ENCODE peak calls at places on chromosome 12, in ten cellular contexts. F is cardiac muscle cell, A is neural progenitor cell, X is NB4, K is stomach, J is endodermal cell, W is colonic mucosa, O is body of pancreas, I is lower lobe of right lung, V is neuronal stem cell. U is an unnamed sample.

GRCh38 chr12:100794441-100795192 is at the start of gene ANO4:
- DNase-seq in V (no peak), A (peak; percentile 39), X (no peak), I (no peak), J (peak; percentile 68), O (no peak), F (peak; percentile 36), K (no peak), W (no peak), U (no peak)

GRCh38 chr12:115660211-115660805 is 617.2 kb downstream of the MED13L start:
- DNase-seq in V (no peak), X (no peak), O (no peak), W (peak; percentile 66), K (peak; percentile 31), A (no peak), J (no peak), F (peak; percentile 69), I (no peak), U (no peak)

GRCh38 chr12:5262450-5262849 is 169.5 kb upstream of the NTF3 start:
- DNase-seq in O (no peak), V (no peak), X (no peak), W (no peak), F (peak; percentile 1), J (no peak), K (no peak), A (no peak), I (no peak), U (no peak)

GRCh38 chr12:62006076-62006732 is 254.0 kb upstream of the USP15 start:
- DNase-seq in F (peak; percentile 53), I (no peak), O (peak; percentile 21), J (peak; percentile 69), W (no peak), A (peak; percentile 56), K (no peak), V (peak; percentile 32), X (peak; percentile 55), U (no peak)

GRCh38 chr12:120286768-120287490 is 4.8 kb downstream of the RNU4-2 start:
- DNase-seq in F (no peak), O (no peak), X (no peak), A (no peak), W (no peak), V (no peak), K (no peak), J (peak; percentile 56), I (no peak), U (no peak)

GRCh38 chr12:47811581-47812484 is 7.9 kb downstream of the HDAC7 start:
- DNase-seq in I (no peak), W (no peak), A (no peak), O (no peak), J (no peak), K (no peak), X (peak; percentile 43), V (no peak), F (peak; percentile 86), U (no peak)

GRCh38 chr12:67910360-67911292 is 78.6 kb upstream of the IFNG-AS1 start:
- DNase-seq in A (no peak), X (no peak), F (peak; percentile 66), J (no peak), K (no peak), O (no peak), I (no peak), W (no peak), V (no peak), U (no peak)

GRCh38 chr12:29427964-29428363 is 47.0 kb upstream of the ERGIC2 start:
- DNase-seq in W (no peak), I (no peak), K (no peak), O (no peak), A (peak; percentile 23), X (peak; percentile 95), F (peak; percentile 60), V (no peak), J (peak; percentile 55), U (no peak)

GRCh38 chr12:53452159-53453077 is 516 bp downstream of the PCBP2 start:
- DNase-seq in F (peak; percentile 94), J (peak; percentile 96), V (peak; percentile 92), X (peak; percentile 94), A (peak; percentile 95), I (peak; percentile 91), K (peak; percentile 86), O (peak; percentile 87), W (peak; percentile 85), U (peak; percentile 91)

GRCh38 chr12:53454710-53455109 is 2.8 kb downstream of the PCBP2 start:
- DNase-seq in O (no peak), F (no peak), A (peak; percentile 28), J (no peak), I (no peak), K (no peak), X (no peak), V (no peak), W (no peak), U (no peak)

GRCh38 chr12:53451661-53452158 is at the start of gene PCBP2:
- DNase-seq in F (peak; percentile 100), X (peak; percentile 100), K (peak; percentile 97), I (peak; percentile 98), A (peak; percentile 100), V (peak; percentile 99), W (peak; percentile 97), J (peak; percentile 100), O (peak; percentile 99), U (peak; percentile 99)

GRCh38 chr12:53456654-53457366 is 4.9 kb downstream of the PCBP2 start:
- DNase-seq in J (no peak), W (no peak), I (no peak), A (no peak), V (no peak), K (no peak), F (no peak), X (no peak), O (no peak), U (no peak)

DNA sequence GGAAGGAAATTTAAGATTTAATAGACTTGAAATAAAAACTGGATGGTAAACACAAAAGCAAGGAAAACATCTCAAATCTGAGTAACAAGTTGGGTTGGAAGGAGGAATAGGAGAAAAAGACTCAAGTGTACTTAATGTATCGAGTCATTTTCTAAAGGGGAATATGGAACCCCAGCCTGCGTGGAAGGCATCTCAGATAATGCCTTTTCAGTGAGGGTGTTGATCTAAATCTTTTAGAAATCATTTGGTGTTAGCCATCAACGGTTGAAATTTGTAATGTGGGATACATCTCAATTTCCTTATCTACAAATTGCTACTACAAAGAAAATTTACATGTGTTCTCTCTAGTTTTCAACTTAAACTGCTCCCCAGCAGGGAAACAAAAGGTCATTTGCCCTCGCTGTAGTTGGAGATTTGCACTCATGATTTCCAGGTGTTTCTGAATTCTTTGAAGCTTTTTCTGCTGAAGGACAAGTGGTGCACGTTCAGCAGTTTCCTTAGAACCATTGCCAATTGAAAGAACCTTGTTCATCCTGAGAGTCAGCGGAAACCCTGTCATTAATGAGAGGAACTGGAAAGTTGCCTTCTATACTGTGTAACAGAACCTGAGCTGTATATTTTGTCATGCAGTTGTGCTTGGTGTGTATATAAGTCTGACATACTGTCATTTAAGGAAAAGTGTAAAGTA is 2.2 kb downstream of the PCBP2 start:
- DNase-seq in F (no peak), X (no peak), A (no peak), W (no peak), J (no peak), O (no peak), I (no peak), V (no peak), K (no peak), U (no peak)
- H3K4me3 ChIP-seq in F (peak overlapping the region; percentile 87), X (peak overlapping the region; percentile 85), A (peak overlapping the region; percentile 86), W (no peak overlapping the region), J (peak overlapping the region; percentile 100), O (no peak overlapping the region), I (peak overlapping the region; percentile 75), V (no peak overlapping the region), K (no peak overlapping the region), U (peak overlapping the region; percentile 69)

GRCh38 chr12:57868211-57868610 is 21.7 kb upstream of the CTDSP2 start:
- DNase-seq in V (no peak), X (no peak), A (no peak), W (no peak), J (no peak), K (no peak), F (peak; percentile 76), O (no peak), I (no peak), U (no peak)

GRCh38 chr12:57866308-57867019 is 19.9 kb upstream of the CTDSP2 start:
- DNase-seq in X (no peak), A (no peak), V (no peak), I (no peak), F (no peak), J (no peak), K (no peak), W (no peak), O (no peak), U (no peak)

GRCh38 chr12:57872362-57872761 is 25.8 kb upstream of the CTDSP2 start:
- DNase-seq in F (no peak), W (no peak), K (no peak), V (no peak), A (no peak), X (no peak), J (no peak), O (no peak), I (no peak), U (no peak)

GRCh38 chr12:57869919-57870318 is 23.4 kb upstream of the CTDSP2 start:
- DNase-seq in X (no peak), F (no peak), V (no peak), I (no peak), A (no peak), O (no peak), W (no peak), J (no peak), K (no peak), U (no peak)

GRCh38 chr12:57868870-57869609 is 22.5 kb upstream of the CTDSP2 start:
- DNase-seq in F (no peak), O (no peak), K (no peak), A (peak; percentile 66), W (no peak), X (no peak), V (no peak), I (no peak), J (peak; percentile 86), U (peak; percentile 63)
- H3K4me3 ChIP-seq in F (no peak overlapping the region), O (no peak overlapping the region), K (no peak overlapping the region), A (no peak overlapping the region), W (no peak overlapping the region), X (no peak overlapping the region), V (no peak overlapping the region), I (no peak overlapping the region), J (no peak overlapping the region), U (no peak overlapping the region)

DNA sequence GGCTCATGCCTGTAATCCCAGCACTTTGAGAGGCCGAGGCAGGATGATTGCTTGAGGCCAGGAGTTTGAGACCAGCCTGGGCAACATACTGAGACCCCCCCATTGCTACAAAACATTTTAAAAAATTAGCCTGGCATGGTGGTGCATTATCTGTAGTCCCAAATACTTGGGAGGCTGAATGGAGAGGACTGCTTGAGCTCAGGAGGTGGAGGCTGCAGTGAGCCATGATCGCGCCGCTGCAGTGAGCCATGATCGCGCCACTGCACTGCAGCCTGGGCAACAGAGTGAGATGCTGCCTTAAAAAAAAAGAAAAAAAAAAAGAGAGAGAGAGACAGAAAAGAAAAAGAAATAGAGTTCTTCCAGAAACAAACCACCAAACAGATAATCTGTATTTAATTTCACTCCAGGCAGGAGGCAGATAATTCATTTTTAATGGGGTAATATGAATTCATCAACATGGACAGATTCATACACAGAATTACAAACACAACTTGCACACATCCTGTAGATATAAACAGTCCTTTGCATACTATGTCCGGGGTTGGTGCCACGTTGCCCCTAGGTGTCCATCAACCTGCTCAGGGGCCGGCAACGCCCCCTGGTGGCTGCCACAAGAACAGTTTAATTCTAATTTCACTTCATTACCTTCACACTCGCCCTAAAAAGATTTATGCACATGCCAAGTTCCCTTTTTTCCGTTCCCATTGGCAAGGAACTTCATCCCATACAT is 15.9 kb downstream of the MANSC1 start:
- DNase-seq in I (peak; percentile 68), J (peak; percentile 89), K (peak; percentile 65), F (peak; percentile 68), O (peak; percentile 48), W (peak; percentile 68), A (peak; percentile 73), V (no peak), X (peak; percentile 78), U (peak; percentile 88)
- H3K4me3 ChIP-seq in I (no peak overlapping the region), J (no peak overlapping the region), K (no peak overlapping the region), F (no peak overlapping the region), O (no peak overlapping the region), W (no peak overlapping the region), A (no peak overlapping the region), V (no peak overlapping the region), X (no peak overlapping the region), U (no peak overlapping the region)

DNA sequence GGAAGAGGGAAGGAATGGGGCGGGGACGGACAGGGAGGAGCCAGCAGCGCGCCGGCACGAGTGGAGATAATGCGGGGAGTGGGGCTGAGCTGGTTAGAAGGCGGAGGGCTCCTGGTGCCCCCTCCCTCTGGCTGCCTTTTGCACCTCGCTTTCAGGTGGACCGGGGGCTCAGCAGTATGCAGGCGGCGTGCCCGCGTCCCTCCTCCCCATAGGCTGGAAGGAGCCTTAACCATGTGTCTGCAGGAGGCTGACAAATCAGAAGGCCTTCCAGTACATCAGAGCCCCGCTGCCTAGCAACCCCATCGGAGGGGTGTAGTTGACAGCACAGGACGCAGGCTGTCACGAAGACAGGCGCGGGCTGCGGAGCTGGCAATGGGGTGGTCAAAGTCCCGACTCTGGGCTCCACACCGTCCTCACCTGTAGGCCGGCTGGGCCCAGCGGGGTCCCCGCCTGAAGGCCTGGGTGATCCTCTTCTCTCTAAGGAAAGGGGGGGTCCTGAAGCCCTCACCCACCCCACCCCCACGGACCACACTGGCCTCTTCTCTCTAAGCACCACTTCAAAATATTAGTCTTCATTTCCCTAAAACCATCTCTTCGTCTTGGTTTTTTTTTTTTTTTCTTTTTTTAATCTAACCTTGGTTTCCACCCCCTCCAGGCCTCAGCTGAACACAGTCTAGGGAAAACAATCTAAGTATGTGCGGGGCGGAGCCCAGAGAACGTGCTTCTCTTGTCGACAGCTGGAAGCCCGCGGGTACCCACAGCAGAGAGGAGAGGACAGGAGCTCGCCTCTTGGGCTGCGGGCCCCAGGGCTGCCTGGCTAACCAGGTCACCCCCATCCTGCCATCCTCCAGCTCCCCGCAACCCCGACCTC is 44.5 kb downstream of the KDM2B start:
- DNase-seq in A (peak; percentile 92), F (peak; percentile 83), X (peak; percentile 51), I (peak; percentile 91), O (peak; percentile 70), K (peak; percentile 78), W (peak; percentile 88), V (peak; percentile 83), J (peak; percentile 95), U (peak; percentile 89)
- H3K4me3 ChIP-seq in A (peak overlapping the region; percentile 50), F (peak overlapping the region; percentile 23), X (peak overlapping the region; percentile 62), I (peak overlapping the region; percentile 69), O (no peak overlapping the region), K (peak overlapping the region; percentile 61), W (peak overlapping the region; percentile 69), V (peak overlapping the region; percentile 69), J (no peak overlapping the region), U (peak overlapping the region; percentile 50)